ENCODE peak calls at places on chromosomes 11 and 22, in five cellular contexts. B is brain microvascular endothelial cell, F is AG10803, H is GM12865, Y is foreskin fibroblast. D is an unnamed sample.

GRCh38 chr11:46392421-46393230 is 1.1 kb upstream of the CHRM4 start:
- DNase-seq in B (peak), F (peak), H (peak), Y (peak), D (no peak)

GRCh38 chr22:24380220-24381218 is 46.9 kb upstream of the ADORA2A start:
- DNase-seq in B (no peak), F (no peak), H (no peak), Y (no peak), D (no peak)

GRCh38 chr22:50242406-50242949 is 2.3 kb downstream of the TUBGCP6 start:
- DNase-seq in B (no peak), F (no peak), H (no peak), Y (no peak), D (no peak)

GRCh38 chr22:23196165-23196564 is 15.9 kb downstream of the BCR start:
- DNase-seq in B (no peak), F (no peak), H (no peak), Y (no peak), D (no peak)

GRCh38 chr22:42356547-42356946 is 75.7 kb downstream of the NFAM1 start:
- DNase-seq in B (no peak), F (no peak), H (peak), Y (no peak), D (no peak)

GRCh38 chr11:34616830-34617504 is 3.9 kb upstream of the EHF start:
- DNase-seq in B (no peak), F (no peak), H (no peak), Y (no peak), D (no peak)

GRCh38 chr22:26174280-26174679 is 5.0 kb downstream of the SEZ6L start:
- DNase-seq in B (no peak), F (peak), H (no peak), Y (peak), D (no peak)

GRCh38 chr11:3014943-3015342 is 22.8 kb upstream of the NAP1L4 start:
- DNase-seq in B (no peak), F (no peak), H (no peak), Y (no peak), D (no peak)

GRCh38 chr22:45757936-45758335 is 86.3 kb downstream of the ATXN10 start:
- DNase-seq in B (no peak), F (no peak), H (no peak), Y (no peak), D (no peak)

GRCh38 chr11:66069715-66070603 is at the start of gene PACS1:
- DNase-seq in B (peak), F (peak), H (peak), Y (peak), D (no peak)

GRCh38 chr11:38014405-38014804 is 1416.4 kb upstream of the RAG2 start:
- DNase-seq in B (peak), F (peak), H (no peak), Y (no peak), D (peak)

GRCh38 chr22:47340851-47341436 is 578.5 kb downstream of the TBC1D22A start:
- DNase-seq in B (no peak), F (no peak), H (no peak), Y (peak), D (no peak)

GRCh38 chr11:5605849-5606248 is 9.4 kb downstream of the TRIM6 start:
- DNase-seq in B (peak), F (peak), H (no peak), Y (peak), D (peak)

GRCh38 chr11:58466293-58466692 is 24.3 kb upstream of the OR5B12 start:
- DNase-seq in B (no peak), F (no peak), H (no peak), Y (no peak), D (no peak)

GRCh38 chr11:1746516-1746931 is 3.9 kb downstream of the IFITM10 start:
- DNase-seq in B (no peak), F (no peak), H (no peak), Y (no peak), D (no peak)

GRCh38 chr11:68932933-68933577 is 29.4 kb downstream of the IGHMBP2 start:
- DNase-seq in B (no peak), F (no peak), H (no peak), Y (no peak), D (no peak)

GRCh38 chr11:78040691-78041379 is 17.8 kb upstream of the KCTD14 start:
- DNase-seq in B (peak), F (no peak), H (no peak), Y (no peak), D (no peak)

GRCh38 chr11:95512177-95512576 is 277.4 kb downstream of the FAM76B start:
- DNase-seq in B (peak), F (peak), H (no peak), Y (peak), D (peak)

GRCh38 chr11:70247042-70247709 is 23.3 kb upstream of the PPFIA1 start:
- DNase-seq in B (no peak), F (no peak), H (no peak), Y (no peak), D (no peak)

GRCh38 chr11:65895482-65895981 is 4.7 kb downstream of the FOSL1 start:
- DNase-seq in B (no peak), F (no peak), H (no peak), Y (no peak), D (no peak)

GRCh38 chr22:39906207-39906606 is 5.3 kb downstream of the GRAP2 start:
- DNase-seq in B (no peak), F (no peak), H (no peak), Y (no peak), D (no peak)

DNA sequence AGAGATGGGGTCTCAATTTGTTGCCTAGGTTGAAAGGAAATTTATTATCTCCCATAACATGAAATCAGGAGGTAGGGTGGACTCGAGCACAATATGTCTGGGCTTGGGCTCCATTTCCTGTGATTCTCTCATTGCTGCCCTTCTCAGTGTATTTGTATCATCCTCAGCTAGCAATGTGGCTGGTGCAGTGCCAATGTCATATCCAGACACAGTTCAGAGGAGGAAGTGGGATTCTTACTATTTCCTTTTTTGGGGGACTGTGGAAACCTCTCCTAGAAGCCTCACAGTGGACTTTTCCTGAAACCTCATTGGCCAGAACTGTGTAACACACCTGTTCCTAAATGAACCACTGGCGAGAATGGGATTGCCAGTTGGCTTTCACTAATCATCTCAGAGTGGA is 21.0 kb upstream of the SWAP70 start:
- DNase-seq in B (no peak), F (no peak), H (no peak), Y (no peak), D (no peak)
- H3K4me3 ChIP-seq in B (no peak), F (no peak), H (no peak), Y (no peak), D (no peak)

GRCh38 chr22:29994027-29994715 is 86.1 kb upstream of the HORMAD2 start:
- DNase-seq in B (peak), F (peak), H (no peak), Y (no peak), D (peak)
- TF ChIP-seq CTCF in B (no peak), F (no peak), H (no peak), Y (no peak), D (no peak)

GRCh38 chr11:32173435-32173834 is 82.6 kb downstream of the RCN1 start:
- DNase-seq in B (peak), F (peak), H (peak), Y (peak), D (no peak)
- H3K4me3 ChIP-seq in B (peak), F (peak), H (no peak), Y (peak), D (peak)

GRCh38 chr11:73907191-73907590 is 30.4 kb downstream of the PAAF1 start:
- DNase-seq in B (peak), F (peak), H (peak), Y (peak), D (no peak)
- TF ChIP-seq CTCF in B (no peak), F (peak), H (no peak), Y (no peak), D (no peak)

DNA sequence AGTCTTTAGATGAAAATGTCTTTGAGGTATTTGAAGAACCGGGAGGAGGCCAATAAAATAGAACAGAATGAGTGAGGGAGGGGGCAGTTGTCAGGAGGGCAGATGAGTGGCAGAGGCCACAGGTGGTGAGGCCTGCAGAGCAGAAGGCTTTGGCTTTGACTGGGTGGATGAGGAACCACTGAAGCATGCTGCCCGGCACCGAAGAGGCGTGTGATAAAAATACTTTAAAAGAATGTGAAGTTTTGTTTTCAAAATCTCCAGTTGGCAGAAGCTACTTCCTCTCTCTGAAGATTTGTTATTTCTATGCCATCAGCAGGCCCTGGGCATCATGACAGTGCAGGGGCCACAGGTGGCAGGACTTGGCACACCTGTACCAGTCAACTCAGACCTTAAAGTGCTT is 6.3 kb downstream of the MS4A12 start:
- DNase-seq in B (no peak), F (no peak), H (peak), Y (no peak), D (no peak)
- H3K4me3 ChIP-seq in B (no peak), F (no peak), H (no peak), Y (no peak), D (no peak)

GRCh38 chr22:35761037-35761436 is 43.4 kb downstream of the APOL5 start:
- DNase-seq in B (no peak), F (peak), H (peak), Y (no peak), D (no peak)
- TF ChIP-seq CTCF in B (peak), F (peak), H (peak), Y (peak), D (peak)

GRCh38 chr22:37481347-37481907 is 4.8 kb downstream of the MFNG start:
- DNase-seq in B (no peak), F (no peak), H (no peak), Y (no peak), D (no peak)

GRCh38 chr22:37483594-37484114 is 2.5 kb downstream of the MFNG start:
- DNase-seq in B (no peak), F (peak), H (no peak), Y (no peak), D (no peak)

GRCh38 chr22:37482244-37482643 is 3.9 kb downstream of the MFNG start:
- DNase-seq in B (no peak), F (no peak), H (no peak), Y (no peak), D (no peak)

GRCh38 chr22:37484115-37485005 is 1.8 kb downstream of the MFNG start:
- DNase-seq in B (no peak), F (no peak), H (peak), Y (no peak), D (no peak)

DNA sequence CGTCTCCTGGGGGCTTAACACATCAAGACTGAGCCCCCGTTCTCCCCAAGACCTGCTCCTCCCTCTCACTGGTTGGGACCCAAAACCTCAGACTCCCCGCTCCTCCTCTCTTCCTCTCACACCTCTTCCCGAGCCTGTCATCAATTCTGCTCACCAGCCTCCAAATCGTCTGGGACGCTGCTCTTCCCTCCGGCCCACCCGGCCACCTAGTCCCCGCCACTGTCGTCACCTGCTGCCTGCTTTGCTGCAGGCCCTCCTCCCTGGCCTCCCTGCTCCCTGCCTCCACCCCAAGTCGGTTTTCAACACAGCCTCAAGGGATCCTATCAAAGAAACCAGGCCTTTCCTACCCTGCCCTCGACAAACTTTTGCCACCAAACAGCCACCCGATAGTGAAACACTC is 3.1 kb downstream of the MFNG start:
- DNase-seq in B (no peak), F (no peak), H (no peak), Y (no peak), D (no peak)
- H3K4me3 ChIP-seq in B (no peak), F (no peak), H (peak), Y (no peak), D (no peak)

GRCh38 chr22:37181681-37182080 is 6.4 kb downstream of the C1QTNF6 start:
- DNase-seq in B (no peak), F (no peak), H (no peak), Y (no peak), D (no peak)

GRCh38 chr22:37182949-37183245 is 5.2 kb downstream of the C1QTNF6 start:
- DNase-seq in B (no peak), F (no peak), H (no peak), Y (no peak), D (no peak)

GRCh38 chr22:37180531-37181231 is 7.4 kb downstream of the C1QTNF6 start:
- DNase-seq in B (no peak), F (no peak), H (no peak), Y (no peak), D (no peak)

GRCh38 chr22:37183432-37184379 is 4.3 kb downstream of the C1QTNF6 start:
- DNase-seq in B (no peak), F (no peak), H (no peak), Y (no peak), D (no peak)

DNA sequence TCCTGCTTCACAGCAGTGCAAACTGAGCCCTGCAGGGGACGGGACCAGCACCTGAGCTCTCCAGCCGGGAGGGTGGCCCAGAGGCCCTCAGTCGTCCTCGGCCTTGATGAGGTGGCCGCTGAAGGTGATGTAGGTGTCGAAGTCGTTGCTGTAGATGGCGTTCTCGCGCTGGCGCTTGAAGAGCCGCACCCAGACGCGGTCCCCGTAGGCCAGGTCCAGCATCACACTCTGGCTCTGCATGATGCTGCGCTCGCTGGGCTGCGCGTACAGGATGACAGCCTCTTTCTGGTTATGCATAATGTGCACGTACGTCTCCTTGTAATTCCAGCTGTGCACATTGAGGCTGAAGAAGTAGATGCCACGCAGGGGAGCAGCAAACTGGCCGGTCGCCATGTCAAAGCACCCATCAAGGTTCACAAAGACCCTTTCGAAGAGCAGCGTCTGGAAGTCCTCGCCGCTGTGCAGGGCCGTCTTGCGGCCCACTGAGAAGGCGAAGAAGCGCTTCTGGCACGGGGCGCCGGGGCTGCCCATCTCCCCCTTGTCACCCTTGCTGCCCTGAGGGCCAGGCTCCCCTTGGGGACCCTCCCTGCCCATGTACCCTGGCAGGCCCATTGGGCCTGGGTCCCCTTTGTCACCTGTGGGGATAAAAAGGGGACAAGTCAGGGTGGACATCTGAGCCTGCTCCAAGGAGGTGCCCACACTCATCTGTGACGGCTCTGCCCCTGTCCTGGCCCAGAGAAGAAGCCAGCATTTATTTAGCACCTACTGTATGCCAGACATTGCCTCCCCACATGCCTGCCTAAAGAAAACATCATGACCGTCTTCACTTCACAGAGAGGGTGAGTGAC is 5.7 kb downstream of the C1QTNF6 start:
- DNase-seq in B (no peak), F (no peak), H (no peak), Y (no peak), D (no peak)
- TF ChIP-seq CTCF in B (no peak), F (no peak), H (no peak), Y (no peak), D (no peak)

D was measured in AG04449.